ENCODE peak calls at places on chromosomes 7 and 10, in four cellular contexts. One of them, this sample, is unnamed.

GRCh38 chr7:55478700-55479099 is 93.6 kb downstream of the VOPP1 start:
- DNase-seq in EH: no peak
- DNase-seq in activated naive CD4-positive, alpha-beta T cell treated with anti-CD3 and anti-CD28 coated beads for 36 hours: no peak
- DNase-seq in stimulated activated naive B cell treated with anti-CD40 and anti-IgM and Interleukin-4, amounts not matched to agents 10 μg/mL and 1 μg/mL and 100 μg/mL, for 72 hours: no peak
- DNase-seq in this sample: no peak

GRCh38 chr10:89466599-89467035 is 52.2 kb downstream of the IFIT5 start:
- DNase-seq in EH: peak; percentile 58
- DNase-seq in activated naive CD4-positive, alpha-beta T cell treated with anti-CD3 and anti-CD28 coated beads for 36 hours: no peak
- DNase-seq in stimulated activated naive B cell treated with anti-CD40 and anti-IgM and Interleukin-4, amounts not matched to agents 10 μg/mL and 1 μg/mL and 100 μg/mL, for 72 hours: no peak
- DNase-seq in this sample: no peak

GRCh38 chr10:61812052-61812721 is 89.3 kb upstream of the ARID5B start:
- DNase-seq in EH: no peak
- DNase-seq in activated naive CD4-positive, alpha-beta T cell treated with anti-CD3 and anti-CD28 coated beads for 36 hours: no peak
- DNase-seq in stimulated activated naive B cell treated with anti-CD40 and anti-IgM and Interleukin-4, amounts not matched to agents 10 μg/mL and 1 μg/mL and 100 μg/mL, for 72 hours: no peak
- DNase-seq in this sample: peak; percentile 13

GRCh38 chr10:49165940-49166803 is 22.0 kb downstream of the TMEM273 start:
- DNase-seq in EH: no peak
- DNase-seq in activated naive CD4-positive, alpha-beta T cell treated with anti-CD3 and anti-CD28 coated beads for 36 hours: no peak
- DNase-seq in stimulated activated naive B cell treated with anti-CD40 and anti-IgM and Interleukin-4, amounts not matched to agents 10 μg/mL and 1 μg/mL and 100 μg/mL, for 72 hours: no peak
- DNase-seq in this sample: no peak

GRCh38 chr10:99522511-99523250 is 10.1 kb upstream of the NKX2-3 start:
- DNase-seq in EH: no peak
- DNase-seq in activated naive CD4-positive, alpha-beta T cell treated with anti-CD3 and anti-CD28 coated beads for 36 hours: no peak
- DNase-seq in stimulated activated naive B cell treated with anti-CD40 and anti-IgM and Interleukin-4, amounts not matched to agents 10 μg/mL and 1 μg/mL and 100 μg/mL, for 72 hours: no peak
- DNase-seq in this sample: no peak

GRCh38 chr7:127741764-127742375 is 89.9 kb downstream of the SND1 start:
- DNase-seq in EH: no peak
- DNase-seq in activated naive CD4-positive, alpha-beta T cell treated with anti-CD3 and anti-CD28 coated beads for 36 hours: no peak
- DNase-seq in stimulated activated naive B cell treated with anti-CD40 and anti-IgM and Interleukin-4, amounts not matched to agents 10 μg/mL and 1 μg/mL and 100 μg/mL, for 72 hours: no peak
- DNase-seq in this sample: no peak

GRCh38 chr7:23713285-23714235 is 3.5 kb downstream of the STK31 start:
- DNase-seq in EH: peak; percentile 85
- DNase-seq in activated naive CD4-positive, alpha-beta T cell treated with anti-CD3 and anti-CD28 coated beads for 36 hours: no peak
- DNase-seq in stimulated activated naive B cell treated with anti-CD40 and anti-IgM and Interleukin-4, amounts not matched to agents 10 μg/mL and 1 μg/mL and 100 μg/mL, for 72 hours: no peak
- DNase-seq in this sample: no peak

GRCh38 chr7:130904031-130904757 is 170.2 kb upstream of the KLF14 start:
- DNase-seq in EH: peak; percentile 99
- DNase-seq in activated naive CD4-positive, alpha-beta T cell treated with anti-CD3 and anti-CD28 coated beads for 36 hours: no peak
- DNase-seq in stimulated activated naive B cell treated with anti-CD40 and anti-IgM and Interleukin-4, amounts not matched to agents 10 μg/mL and 1 μg/mL and 100 μg/mL, for 72 hours: no peak
- DNase-seq in this sample: no peak

GRCh38 chr10:129863231-129863663 is 100.8 kb downstream of the EBF3 start:
- DNase-seq in EH: no peak
- DNase-seq in activated naive CD4-positive, alpha-beta T cell treated with anti-CD3 and anti-CD28 coated beads for 36 hours: no peak
- DNase-seq in stimulated activated naive B cell treated with anti-CD40 and anti-IgM and Interleukin-4, amounts not matched to agents 10 μg/mL and 1 μg/mL and 100 μg/mL, for 72 hours: no peak
- DNase-seq in this sample: no peak

GRCh38 chr7:119664601-119665000 is 608.4 kb upstream of the KCND2 start:
- DNase-seq in EH: peak; percentile 1
- DNase-seq in activated naive CD4-positive, alpha-beta T cell treated with anti-CD3 and anti-CD28 coated beads for 36 hours: no peak
- DNase-seq in stimulated activated naive B cell treated with anti-CD40 and anti-IgM and Interleukin-4, amounts not matched to agents 10 μg/mL and 1 μg/mL and 100 μg/mL, for 72 hours: no peak
- DNase-seq in this sample: no peak

GRCh38 chr10:86545097-86545496 is 23.5 kb upstream of the WAPL start:
- DNase-seq in EH: no peak
- DNase-seq in activated naive CD4-positive, alpha-beta T cell treated with anti-CD3 and anti-CD28 coated beads for 36 hours: no peak
- DNase-seq in stimulated activated naive B cell treated with anti-CD40 and anti-IgM and Interleukin-4, amounts not matched to agents 10 μg/mL and 1 μg/mL and 100 μg/mL, for 72 hours: no peak
- DNase-seq in this sample: no peak

GRCh38 chr7:116713918-116714317 is 41.9 kb downstream of the MET start:
- DNase-seq in EH: peak; percentile 88
- DNase-seq in activated naive CD4-positive, alpha-beta T cell treated with anti-CD3 and anti-CD28 coated beads for 36 hours: no peak
- DNase-seq in stimulated activated naive B cell treated with anti-CD40 and anti-IgM and Interleukin-4, amounts not matched to agents 10 μg/mL and 1 μg/mL and 100 μg/mL, for 72 hours: no peak
- DNase-seq in this sample: no peak

GRCh38 chr10:79381804-79382221 is 34.5 kb downstream of the PPIF start:
- DNase-seq in EH: peak; percentile 96
- DNase-seq in activated naive CD4-positive, alpha-beta T cell treated with anti-CD3 and anti-CD28 coated beads for 36 hours: peak; percentile 2
- DNase-seq in stimulated activated naive B cell treated with anti-CD40 and anti-IgM and Interleukin-4, amounts not matched to agents 10 μg/mL and 1 μg/mL and 100 μg/mL, for 72 hours: no peak
- DNase-seq in this sample: peak; percentile 10

GRCh38 chr7:849781-850180 is 17.5 kb downstream of the SUN1 start:
- DNase-seq in EH: no peak
- DNase-seq in activated naive CD4-positive, alpha-beta T cell treated with anti-CD3 and anti-CD28 coated beads for 36 hours: no peak
- DNase-seq in stimulated activated naive B cell treated with anti-CD40 and anti-IgM and Interleukin-4, amounts not matched to agents 10 μg/mL and 1 μg/mL and 100 μg/mL, for 72 hours: no peak
- DNase-seq in this sample: no peak

GRCh38 chr7:16060492-16060891 is 360.8 kb downstream of the CRPPA start:
- DNase-seq in EH: no peak
- DNase-seq in activated naive CD4-positive, alpha-beta T cell treated with anti-CD3 and anti-CD28 coated beads for 36 hours: no peak
- DNase-seq in stimulated activated naive B cell treated with anti-CD40 and anti-IgM and Interleukin-4, amounts not matched to agents 10 μg/mL and 1 μg/mL and 100 μg/mL, for 72 hours: no peak
- DNase-seq in this sample: no peak

GRCh38 chr7:45088821-45089313 is at the start of gene NACAD:
- DNase-seq in EH: peak; percentile 68
- DNase-seq in activated naive CD4-positive, alpha-beta T cell treated with anti-CD3 and anti-CD28 coated beads for 36 hours: peak; percentile 4
- DNase-seq in stimulated activated naive B cell treated with anti-CD40 and anti-IgM and Interleukin-4, amounts not matched to agents 10 μg/mL and 1 μg/mL and 100 μg/mL, for 72 hours: no peak
- DNase-seq in this sample: no peak

GRCh38 chr10:123552760-123553554 is 113.2 kb upstream of the GPR26 start:
- DNase-seq in EH: no peak
- DNase-seq in activated naive CD4-positive, alpha-beta T cell treated with anti-CD3 and anti-CD28 coated beads for 36 hours: no peak
- DNase-seq in stimulated activated naive B cell treated with anti-CD40 and anti-IgM and Interleukin-4, amounts not matched to agents 10 μg/mL and 1 μg/mL and 100 μg/mL, for 72 hours: no peak
- DNase-seq in this sample: peak; percentile 68

GRCh38 chr10:109726473-109726872 is 196.8 kb downstream of the XPNPEP1 start:
- DNase-seq in EH: no peak
- DNase-seq in activated naive CD4-positive, alpha-beta T cell treated with anti-CD3 and anti-CD28 coated beads for 36 hours: no peak
- DNase-seq in stimulated activated naive B cell treated with anti-CD40 and anti-IgM and Interleukin-4, amounts not matched to agents 10 μg/mL and 1 μg/mL and 100 μg/mL, for 72 hours: no peak
- DNase-seq in this sample: no peak

GRCh38 chr7:108413782-108414492 is 42.3 kb downstream of the NRCAM start:
- DNase-seq in EH: peak; percentile 29
- DNase-seq in activated naive CD4-positive, alpha-beta T cell treated with anti-CD3 and anti-CD28 coated beads for 36 hours: peak; percentile 15
- DNase-seq in stimulated activated naive B cell treated with anti-CD40 and anti-IgM and Interleukin-4, amounts not matched to agents 10 μg/mL and 1 μg/mL and 100 μg/mL, for 72 hours: no peak
- DNase-seq in this sample: no peak

GRCh38 chr7:155440018-155440410 is 17.9 kb upstream of the EN2 start:
- DNase-seq in EH: no peak
- DNase-seq in activated naive CD4-positive, alpha-beta T cell treated with anti-CD3 and anti-CD28 coated beads for 36 hours: no peak
- DNase-seq in stimulated activated naive B cell treated with anti-CD40 and anti-IgM and Interleukin-4, amounts not matched to agents 10 μg/mL and 1 μg/mL and 100 μg/mL, for 72 hours: no peak
- DNase-seq in this sample: no peak

GRCh38 chr10:103921750-103922195 is 3.8 kb upstream of the STN1 start:
- DNase-seq in EH: no peak
- DNase-seq in activated naive CD4-positive, alpha-beta T cell treated with anti-CD3 and anti-CD28 coated beads for 36 hours: peak; percentile 71
- DNase-seq in stimulated activated naive B cell treated with anti-CD40 and anti-IgM and Interleukin-4, amounts not matched to agents 10 μg/mL and 1 μg/mL and 100 μg/mL, for 72 hours: no peak
- DNase-seq in this sample: peak; percentile 40

GRCh38 chr10:29648114-29648982 is 13.6 kb upstream of the SVIL start:
- DNase-seq in EH: peak; percentile 41
- DNase-seq in activated naive CD4-positive, alpha-beta T cell treated with anti-CD3 and anti-CD28 coated beads for 36 hours: peak; percentile 56
- DNase-seq in stimulated activated naive B cell treated with anti-CD40 and anti-IgM and Interleukin-4, amounts not matched to agents 10 μg/mL and 1 μg/mL and 100 μg/mL, for 72 hours: no peak
- DNase-seq in this sample: no peak

GRCh38 chr7:47370461-47371042 is 211.4 kb downstream of the TNS3 start:
- DNase-seq in EH: no peak
- DNase-seq in activated naive CD4-positive, alpha-beta T cell treated with anti-CD3 and anti-CD28 coated beads for 36 hours: no peak
- DNase-seq in stimulated activated naive B cell treated with anti-CD40 and anti-IgM and Interleukin-4, amounts not matched to agents 10 μg/mL and 1 μg/mL and 100 μg/mL, for 72 hours: no peak
- DNase-seq in this sample: no peak

GRCh38 chr10:49734676-49735075 is 27.4 kb downstream of the OGDHL start:
- DNase-seq in EH: no peak
- DNase-seq in activated naive CD4-positive, alpha-beta T cell treated with anti-CD3 and anti-CD28 coated beads for 36 hours: no peak
- DNase-seq in stimulated activated naive B cell treated with anti-CD40 and anti-IgM and Interleukin-4, amounts not matched to agents 10 μg/mL and 1 μg/mL and 100 μg/mL, for 72 hours: no peak
- DNase-seq in this sample: no peak

GRCh38 chr7:82572195-82572880 is 128.8 kb upstream of the CACNA2D1 start:
- DNase-seq in EH: peak; percentile 83
- DNase-seq in activated naive CD4-positive, alpha-beta T cell treated with anti-CD3 and anti-CD28 coated beads for 36 hours: peak; percentile 84
- DNase-seq in stimulated activated naive B cell treated with anti-CD40 and anti-IgM and Interleukin-4, amounts not matched to agents 10 μg/mL and 1 μg/mL and 100 μg/mL, for 72 hours: peak; percentile 35
- DNase-seq in this sample: peak; percentile 69

GRCh38 chr10:114499630-114500190 is 95.4 kb upstream of the AFAP1L2 start:
- DNase-seq in EH: no peak
- DNase-seq in activated naive CD4-positive, alpha-beta T cell treated with anti-CD3 and anti-CD28 coated beads for 36 hours: peak; percentile 95
- DNase-seq in stimulated activated naive B cell treated with anti-CD40 and anti-IgM and Interleukin-4, amounts not matched to agents 10 μg/mL and 1 μg/mL and 100 μg/mL, for 72 hours: peak; percentile 80
- DNase-seq in this sample: peak; percentile 24

GRCh38 chr10:22047812-22048211 is 44.3 kb upstream of the DNAJC1 start:
- DNase-seq in EH: no peak
- DNase-seq in activated naive CD4-positive, alpha-beta T cell treated with anti-CD3 and anti-CD28 coated beads for 36 hours: no peak
- DNase-seq in stimulated activated naive B cell treated with anti-CD40 and anti-IgM and Interleukin-4, amounts not matched to agents 10 μg/mL and 1 μg/mL and 100 μg/mL, for 72 hours: no peak
- DNase-seq in this sample: no peak

GRCh38 chr7:140079121-140079536 is 16.4 kb upstream of the PARP12 start:
- DNase-seq in EH: peak; percentile 13
- DNase-seq in activated naive CD4-positive, alpha-beta T cell treated with anti-CD3 and anti-CD28 coated beads for 36 hours: no peak
- DNase-seq in stimulated activated naive B cell treated with anti-CD40 and anti-IgM and Interleukin-4, amounts not matched to agents 10 μg/mL and 1 μg/mL and 100 μg/mL, for 72 hours: no peak
- DNase-seq in this sample: no peak

GRCh38 chr7:74183142-74183541 is 9.0 kb downstream of the EIF4H start:
- DNase-seq in EH: no peak
- DNase-seq in activated naive CD4-positive, alpha-beta T cell treated with anti-CD3 and anti-CD28 coated beads for 36 hours: no peak
- DNase-seq in stimulated activated naive B cell treated with anti-CD40 and anti-IgM and Interleukin-4, amounts not matched to agents 10 μg/mL and 1 μg/mL and 100 μg/mL, for 72 hours: no peak
- DNase-seq in this sample: no peak

GRCh38 chr10:129415261-129416135 is 51.5 kb upstream of the MGMT start:
- DNase-seq in EH: no peak
- DNase-seq in activated naive CD4-positive, alpha-beta T cell treated with anti-CD3 and anti-CD28 coated beads for 36 hours: no peak
- DNase-seq in stimulated activated naive B cell treated with anti-CD40 and anti-IgM and Interleukin-4, amounts not matched to agents 10 μg/mL and 1 μg/mL and 100 μg/mL, for 72 hours: no peak
- DNase-seq in this sample: no peak

GRCh38 chr10:558891-559766 is 130.3 kb downstream of the DIP2C start:
- DNase-seq in EH: peak; percentile 19
- DNase-seq in activated naive CD4-positive, alpha-beta T cell treated with anti-CD3 and anti-CD28 coated beads for 36 hours: no peak
- DNase-seq in stimulated activated naive B cell treated with anti-CD40 and anti-IgM and Interleukin-4, amounts not matched to agents 10 μg/mL and 1 μg/mL and 100 μg/mL, for 72 hours: no peak
- DNase-seq in this sample: no peak

GRCh38 chr10:101779544-101780186 is 3.6 kb downstream of the NPM3 start:
- DNase-seq in EH: peak; percentile 67
- DNase-seq in activated naive CD4-positive, alpha-beta T cell treated with anti-CD3 and anti-CD28 coated beads for 36 hours: peak; percentile 90
- DNase-seq in stimulated activated naive B cell treated with anti-CD40 and anti-IgM and Interleukin-4, amounts not matched to agents 10 μg/mL and 1 μg/mL and 100 μg/mL, for 72 hours: peak; percentile 72
- DNase-seq in this sample: peak; percentile 89

GRCh38 chr7:32034052-32034451 is 36.2 kb downstream of the PDE1C start:
- DNase-seq in EH: no peak
- DNase-seq in activated naive CD4-positive, alpha-beta T cell treated with anti-CD3 and anti-CD28 coated beads for 36 hours: no peak
- DNase-seq in stimulated activated naive B cell treated with anti-CD40 and anti-IgM and Interleukin-4, amounts not matched to agents 10 μg/mL and 1 μg/mL and 100 μg/mL, for 72 hours: no peak
- DNase-seq in this sample: no peak

GRCh38 chr10:96250349-96250748 is 21.0 kb downstream of the BLNK start:
- DNase-seq in EH: no peak
- DNase-seq in activated naive CD4-positive, alpha-beta T cell treated with anti-CD3 and anti-CD28 coated beads for 36 hours: no peak
- DNase-seq in stimulated activated naive B cell treated with anti-CD40 and anti-IgM and Interleukin-4, amounts not matched to agents 10 μg/mL and 1 μg/mL and 100 μg/mL, for 72 hours: no peak
- DNase-seq in this sample: no peak

This sample was measured in GM10248.